ENCODE peak calls at places on chromosomes 3 and 15, in four cellular contexts. I, O, D and H are unnamed samples.

GRCh38 chr3:45119824-45120614 is 26.2 kb downstream of the CDCP1 start:
- DNase-seq in I (peak), O (no peak), D (no peak), H (no peak)

GRCh38 chr15:56608140-56608778 is 125.0 kb downstream of the ZNF280D start:
- DNase-seq in I (no peak), O (no peak), D (no peak), H (no peak)

GRCh38 chr3:449711-450110 is 253.1 kb downstream of the CHL1 start:
- DNase-seq in I (no peak), O (no peak), D (no peak), H (no peak)

GRCh38 chr3:138646527-138646926 is 38.0 kb downstream of the FAIM start:
- DNase-seq in I (no peak), O (no peak), D (no peak), H (no peak)

GRCh38 chr3:6717026-6717943 is 143.6 kb upstream of the GRM7 start:
- DNase-seq in I (no peak), O (no peak), D (no peak), H (no peak)

GRCh38 chr15:31367730-31368344 is 41.2 kb downstream of the KLF13 start:
- DNase-seq in I (no peak), O (no peak), D (no peak), H (peak)

GRCh38 chr3:10553586-10554235 is 48.3 kb upstream of the ATP2B2 start:
- DNase-seq in I (no peak), O (no peak), D (no peak), H (no peak)

GRCh38 chr15:72382146-72382545 is 6.3 kb upstream of the HEXA start:
- DNase-seq in I (no peak), O (no peak), D (no peak), H (no peak)

GRCh38 chr15:59256538-59256937 is 49.9 kb downstream of the LDHAL6B start:
- DNase-seq in I (peak), O (no peak), D (no peak), H (no peak)

GRCh38 chr3:16836505-16837237 is 48.1 kb upstream of the PLCL2 start:
- DNase-seq in I (no peak), O (no peak), D (no peak), H (no peak)

GRCh38 chr15:39748276-39748675 is 34.4 kb downstream of the FSIP1 start:
- DNase-seq in I (no peak), O (no peak), D (no peak), H (no peak)

GRCh38 chr3:133410191-133410892 is 10.5 kb downstream of the BFSP2 start:
- DNase-seq in I (no peak), O (no peak), D (no peak), H (no peak)

GRCh38 chr3:40130721-40131120 is 178.8 kb upstream of the EIF1B start:
- DNase-seq in I (no peak), O (no peak), D (no peak), H (no peak)

GRCh38 chr15:49313650-49314049 is 109.4 kb upstream of the FGF7 start:
- DNase-seq in I (no peak), O (no peak), D (no peak), H (no peak)

GRCh38 chr3:109809513-109809912 is 472.2 kb upstream of the DPPA4 start:
- DNase-seq in I (no peak), O (no peak), D (no peak), H (no peak)

GRCh38 chr3:72494076-72495000 is 353.9 kb downstream of the SHQ1 start:
- DNase-seq in I (no peak), O (no peak), D (no peak), H (no peak)

GRCh38 chr15:96974761-96975160 is 644.3 kb downstream of the NR2F2 start:
- DNase-seq in I (no peak), O (no peak), D (no peak), H (no peak)

GRCh38 chr15:75138016-75138999 is 63.4 kb upstream of the C15orf39 start:
- DNase-seq in I (peak), O (no peak), D (no peak), H (no peak)

GRCh38 chr3:64244011-64244942 is 19.0 kb upstream of the PRICKLE2 start:
- DNase-seq in I (no peak), O (no peak), D (no peak), H (no peak)

GRCh38 chr3:126100688-126101301 is 16.9 kb upstream of the SLC41A3 start:
- DNase-seq in I (no peak), O (no peak), D (no peak), H (no peak)

GRCh38 chr3:29412117-29412516 is 131.2 kb downstream of the RBMS3 start:
- DNase-seq in I (no peak), O (no peak), D (no peak), H (no peak)

GRCh38 chr3:114499986-114500385 is 206.2 kb downstream of the TIGIT start:
- DNase-seq in I (no peak), O (no peak), D (no peak), H (no peak)

GRCh38 chr3:66428733-66429132 is 72.1 kb downstream of the LRIG1 start:
- DNase-seq in I (no peak), O (peak), D (no peak), H (peak)

GRCh38 chr15:52181938-52182780 is 9.0 kb downstream of the GNB5 start:
- DNase-seq in I (no peak), O (no peak), D (no peak), H (no peak)

GRCh38 chr3:4520013-4520881 is 27.1 kb downstream of the ITPR1 start:
- DNase-seq in I (no peak), O (no peak), D (no peak), H (no peak)

GRCh38 chr3:14391033-14391432 is 11.4 kb upstream of the SLC6A6 start:
- DNase-seq in I (no peak), O (peak), D (no peak), H (no peak)

GRCh38 chr3:35393916-35394315 is 245.4 kb upstream of the ARPP21 start:
- DNase-seq in I (no peak), O (no peak), D (no peak), H (no peak)

GRCh38 chr15:81950841-81951414 is 94.9 kb downstream of the MEX3B start:
- DNase-seq in I (no peak), O (no peak), D (no peak), H (no peak)

GRCh38 chr3:120145498-120146285 is 51.4 kb upstream of the GSK3B start:
- DNase-seq in I (peak), O (no peak), D (no peak), H (no peak)

GRCh38 chr3:170117134-170117533 is 64.4 kb downstream of the PHC3 start:
- DNase-seq in I (no peak), O (no peak), D (no peak), H (no peak)